ENCODE peak calls at places on chromosomes 13 and 19, in four cellular contexts. J is IMR-90, C is neural progenitor cell, W is WERI-Rb-1. Y is an unnamed sample.

GRCh38 chr13:70098669-70099068 is 9.0 kb upstream of the ATXN8OS start:
- DNase-seq in J (no peak), C (no peak), W (no peak), Y (no peak)

GRCh38 chr13:87999791-88000190 is 328.6 kb downstream of the SLITRK5 start:
- DNase-seq in J (no peak), C (no peak), W (no peak), Y (no peak)

GRCh38 chr13:99464441-99464949 is 36.8 kb upstream of the TM9SF2 start:
- DNase-seq in J (peak; percentile 48), C (no peak), W (no peak), Y (no peak)

GRCh38 chr19:3699071-3699740 is 1.1 kb downstream of the PIP5K1C start:
- DNase-seq in J (peak; percentile 34), C (peak; percentile 39), W (peak; percentile 69), Y (peak; percentile 22)

GRCh38 chr13:36718146-36718545 is 44.3 kb downstream of the SERTM1 start:
- DNase-seq in J (peak; percentile 3), C (no peak), W (no peak), Y (peak; percentile 8)

GRCh38 chr19:19040417-19040816 is 7.0 kb downstream of the ARMC6 start:
- DNase-seq in J (peak; percentile 91), C (no peak), W (no peak), Y (peak; percentile 95)

GRCh38 chr13:113804017-113804702 is 45.1 kb downstream of the TMEM255B start:
- DNase-seq in J (no peak), C (no peak), W (no peak), Y (no peak)

GRCh38 chr13:44573071-44573470 is 3.1 kb downstream of the TSC22D1 start:
- DNase-seq in J (no peak), C (peak; percentile 60), W (no peak), Y (no peak)

GRCh38 chr13:32381539-32381938 is 46.4 kb downstream of the N4BP2L1 start:
- DNase-seq in J (peak; percentile 37), C (peak; percentile 71), W (no peak), Y (no peak)

GRCh38 chr19:10395853-10396355 is 7.4 kb downstream of the CDC37 start:
- DNase-seq in J (no peak), C (no peak), W (no peak), Y (no peak)

GRCh38 chr19:34350161-34350561 is 14.8 kb upstream of the GPI start:
- DNase-seq in J (peak; percentile 43), C (no peak), W (no peak), Y (no peak)

GRCh38 chr19:44762033-44762432 is 13.5 kb downstream of the BCL3 start:
- DNase-seq in J (no peak), C (no peak), W (no peak), Y (no peak)

GRCh38 chr13:57857945-57858344 is 226.4 kb downstream of the PCDH17 start:
- DNase-seq in J (no peak), C (no peak), W (no peak), Y (no peak)

GRCh38 chr13:19685034-19685433 is 51.6 kb downstream of the MPHOSPH8 start:
- DNase-seq in J (no peak), C (no peak), W (no peak), Y (no peak)

GRCh38 chr13:79281335-79281734 is 124.7 kb downstream of the RBM26 start:
- DNase-seq in J (no peak), C (peak; percentile 87), W (no peak), Y (no peak)

GRCh38 chr19:58450836-58451357 is 525 bp upstream of the ZNF324B start:
- DNase-seq in J (no peak), C (no peak), W (no peak), Y (no peak)

GRCh38 chr19:8515317-8515716 is 1.4 kb upstream of the ZNF414 start:
- DNase-seq in J (no peak), C (no peak), W (no peak), Y (no peak)

GRCh38 chr19:49403404-49404187 is 15.5 kb downstream of the KASH5 start:
- DNase-seq in J (peak; percentile 33), C (peak; percentile 90), W (peak; percentile 63), Y (no peak)

GRCh38 chr19:7894612-7895309 is 6.5 kb downstream of the LRRC8E start:
- DNase-seq in J (no peak), C (no peak), W (no peak), Y (no peak)

GRCh38 chr19:53549354-53549753 is 11.4 kb downstream of the ZNF331 start:
- DNase-seq in J (peak; percentile 68), C (no peak), W (no peak), Y (no peak)

GRCh38 chr13:21326155-21327030 is 132.7 kb downstream of the ZDHHC20 start:
- DNase-seq in J (peak; percentile 46), C (peak; percentile 88), W (no peak), Y (no peak)

DNA sequence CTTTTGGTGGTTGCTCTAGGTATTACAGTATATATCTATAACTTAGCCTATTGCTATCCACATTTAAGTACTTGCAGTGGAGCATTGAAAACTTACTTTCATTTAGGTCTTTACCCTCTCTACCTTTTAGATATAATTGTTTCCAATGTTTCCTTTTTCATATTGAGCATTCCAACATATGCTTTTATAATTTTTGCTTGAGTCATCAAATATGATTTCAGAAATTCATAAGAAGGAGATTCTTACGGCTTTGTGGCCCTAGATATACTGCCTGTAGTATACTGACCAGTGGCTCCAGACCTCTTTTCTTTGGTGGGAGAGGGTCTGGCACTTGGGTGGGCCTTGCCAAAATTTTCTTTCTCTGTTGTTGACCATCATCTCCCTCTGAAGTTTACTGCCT is 32.8 kb upstream of the ZNF850 start:
- DNase-seq in J (no peak), C (no peak), W (no peak), Y (no peak)
- H3K9me3 ChIP-seq in J (peaks cover 54% of the 10 kb centered on the region), C (peaks cover 10% of the 10 kb centered on the region), W (no peaks in the 10 kb centered on the region), Y (peaks cover 11% of the 10 kb centered on the region)

GRCh38 chr19:11422163-11423068 is 3.3 kb upstream of the RGL3 start:
- DNase-seq in J (no peak), C (peak; percentile 64), W (peak; percentile 57), Y (no peak)
- H3K4me3 ChIP-seq in J (peak overlapping the region; percentile 12), C (peak overlapping the region; percentile 30), W (peak overlapping the region; percentile 5), Y (no peak overlapping the region)

DNA sequence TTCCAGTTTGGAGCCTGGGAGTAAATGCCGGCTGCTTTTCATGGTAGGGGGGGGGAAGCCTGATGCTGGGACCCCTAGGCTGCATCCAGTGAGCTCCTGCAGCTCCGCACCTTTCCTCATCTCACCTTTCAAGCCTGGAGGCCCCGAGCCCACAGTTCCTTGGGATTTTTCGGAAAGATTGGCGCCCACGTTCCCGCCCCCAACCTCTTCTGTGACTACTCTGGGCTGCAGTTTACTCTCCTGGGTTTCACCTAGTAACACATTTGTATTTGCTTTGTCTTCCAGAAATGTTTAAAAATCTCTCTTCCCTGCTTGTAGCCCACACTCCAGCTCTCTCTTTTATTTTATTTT is 51.9 kb upstream of the SPATA13 start:
- DNase-seq in J (no peak), C (no peak), W (no peak), Y (no peak)
- H3K36me3 ChIP-seq in J (no peaks in the 10 kb centered on the region), C (no peaks in the 10 kb centered on the region), W (no peaks in the 10 kb centered on the region), Y (no peaks in the 10 kb centered on the region)

GRCh38 chr19:31885280-31885853 is 460.0 kb upstream of the ZNF507 start:
- DNase-seq in J (no peak), C (no peak), W (peak; percentile 79), Y (no peak)

GRCh38 chr19:31894451-31894850 is 451.0 kb upstream of the ZNF507 start:
- DNase-seq in J (no peak), C (no peak), W (no peak), Y (no peak)

GRCh38 chr19:31892060-31892459 is 453.4 kb upstream of the ZNF507 start:
- DNase-seq in J (no peak), C (no peak), W (no peak), Y (no peak)

GRCh38 chr19:31890230-31890629 is 455.2 kb upstream of the ZNF507 start:
- DNase-seq in J (no peak), C (peak; percentile 20), W (no peak), Y (no peak)
- H3K9me3 ChIP-seq in J (peaks cover 14% of the 10 kb centered on the region), C (no peaks in the 10 kb centered on the region), W (no peaks in the 10 kb centered on the region), Y (no peaks in the 10 kb centered on the region)

DNA sequence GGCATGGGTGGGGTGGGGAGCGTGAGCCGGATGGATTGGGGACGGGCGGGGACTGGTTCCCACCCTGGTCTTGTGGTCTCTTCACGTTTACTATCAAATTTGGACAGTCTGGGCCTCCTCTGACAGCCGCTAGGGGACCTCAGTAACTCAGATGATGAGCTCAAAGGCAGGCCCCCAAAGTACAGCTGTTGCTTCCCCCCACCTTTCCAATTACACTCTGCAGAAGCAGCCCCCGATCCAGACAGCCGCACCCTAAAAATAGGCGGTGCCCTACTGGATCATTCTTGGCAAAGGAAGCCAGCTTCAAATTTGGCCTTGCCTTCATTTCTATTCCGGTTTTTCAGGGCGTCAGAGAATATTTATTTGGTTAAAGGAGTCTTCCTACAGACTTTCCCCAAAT is 1.9 kb upstream of the FOXO1 start:
- DNase-seq in J (no peak), C (peak; percentile 58), W (no peak), Y (no peak)
- H3K4me3 ChIP-seq in J (no peak overlapping the region), C (no peak overlapping the region), W (no peak overlapping the region), Y (no peak overlapping the region)

DNA sequence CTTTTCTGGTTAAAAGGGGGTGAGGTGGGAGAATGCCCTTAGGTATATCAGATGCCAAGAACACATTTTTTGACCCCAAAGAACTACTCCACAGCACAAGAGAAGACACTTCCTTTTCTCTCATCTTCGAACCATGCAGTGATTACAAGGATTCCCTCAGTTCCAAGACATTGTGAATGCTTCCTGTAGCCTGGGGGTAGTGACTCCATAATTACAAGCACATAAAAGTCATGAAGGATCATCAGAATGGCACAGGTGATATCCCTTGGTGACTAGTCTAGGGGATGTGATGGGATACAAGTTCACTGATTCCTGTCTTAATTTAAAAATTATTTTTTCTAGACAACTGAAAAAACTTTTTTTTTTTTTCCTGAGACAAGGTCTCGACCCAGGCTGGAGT is 78.0 kb downstream of the ZC3H13 start:
- DNase-seq in J (no peak), C (no peak), W (no peak), Y (no peak)
- H3K36me3 ChIP-seq in J (peaks cover 22% of the 10 kb centered on the region), C (peaks cover 36% of the 10 kb centered on the region), W (peaks cover 60% of the 10 kb centered on the region), Y (peaks cover 69% of the 10 kb centered on the region)

Y was measured in MG63.